ENCODE peak calls at places on chromosomes 7 and 10, in seven cellular contexts. L is tibial artery, N is adrenal gland, Z is fibroblast of mammary gland, M is sigmoid colon, P is fibroblast of lung, E is A549. R is an unnamed sample.

GRCh38 chr7:41107330-41107937 is 595.5 kb downstream of the INHBA start:
- DNase-seq in L (no peak), N (no peak), Z (no peak), M (no peak), P (no peak), E (peak), R (no peak)

GRCh38 chr7:74290999-74291441 is 1.8 kb downstream of the CLIP2 start:
- DNase-seq in L (no peak), N (no peak), Z (no peak), M (no peak), P (no peak), E (no peak), R (no peak)

GRCh38 chr7:95493247-95493646 is 7.5 kb downstream of the ASB4 start:
- DNase-seq in L (no peak), N (no peak), Z (peak), M (no peak), P (peak), E (no peak), R (peak)

GRCh38 chr7:100219271-100219737 is 445 bp upstream of the PVRIG start:
- DNase-seq in L (no peak), N (no peak), Z (no peak), M (peak), P (no peak), E (no peak), R (no peak)

GRCh38 chr10:3445688-3446087 is 273.1 kb upstream of the PITRM1 start:
- DNase-seq in L (no peak), N (no peak), Z (peak), M (no peak), P (peak), E (no peak), R (no peak)

GRCh38 chr7:16397497-16398210 is 23.7 kb downstream of the CRPPA start:
- DNase-seq in L (no peak), N (peak), Z (no peak), M (no peak), P (no peak), E (no peak), R (no peak)

GRCh38 chr10:103717341-103718246 is 137.8 kb downstream of the SH3PXD2A start:
- DNase-seq in L (no peak), N (no peak), Z (no peak), M (no peak), P (no peak), E (no peak), R (no peak)

GRCh38 chr10:71725998-71726672 is 6.6 kb upstream of the C10orf105 start:
- DNase-seq in L (no peak), N (peak), Z (peak), M (no peak), P (peak), E (peak), R (peak)

GRCh38 chr7:2796358-2797352 is 47.5 kb downstream of the GNA12 start:
- DNase-seq in L (peak), N (peak), Z (peak), M (peak), P (peak), E (no peak), R (peak)

GRCh38 chr10:13930123-13930522 is 343.4 kb downstream of the PRPF18 start:
- DNase-seq in L (no peak), N (no peak), Z (no peak), M (no peak), P (peak), E (no peak), R (peak)

GRCh38 chr10:132684164-132684891 is 101.6 kb downstream of the NKX6-2 start:
- DNase-seq in L (peak), N (no peak), Z (peak), M (peak), P (peak), E (no peak), R (no peak)

GRCh38 chr10:29378106-29378505 is 89.2 kb downstream of the LYZL1 start:
- DNase-seq in L (no peak), N (no peak), Z (no peak), M (no peak), P (no peak), E (no peak), R (no peak)

GRCh38 chr7:116809636-116810266 is 52.6 kb upstream of the CAPZA2 start:
- DNase-seq in L (no peak), N (peak), Z (peak), M (no peak), P (peak), E (no peak), R (peak)

GRCh38 chr7:7834761-7835160 is 116.4 kb upstream of the RPA3 start:
- DNase-seq in L (no peak), N (no peak), Z (no peak), M (no peak), P (no peak), E (no peak), R (no peak)

GRCh38 chr7:9681284-9681683 is 1247.9 kb downstream of the NXPH1 start:
- DNase-seq in L (no peak), N (no peak), Z (no peak), M (no peak), P (no peak), E (no peak), R (no peak)

GRCh38 chr7:50450691-50451051 is 521 bp upstream of the FIGNL1 start:
- DNase-seq in L (peak), N (peak), Z (no peak), M (no peak), P (no peak), E (peak), R (no peak)

GRCh38 chr10:126135177-126135576 is 238.8 kb downstream of the FANK1 start:
- DNase-seq in L (no peak), N (no peak), Z (peak), M (no peak), P (peak), E (no peak), R (peak)

DNA sequence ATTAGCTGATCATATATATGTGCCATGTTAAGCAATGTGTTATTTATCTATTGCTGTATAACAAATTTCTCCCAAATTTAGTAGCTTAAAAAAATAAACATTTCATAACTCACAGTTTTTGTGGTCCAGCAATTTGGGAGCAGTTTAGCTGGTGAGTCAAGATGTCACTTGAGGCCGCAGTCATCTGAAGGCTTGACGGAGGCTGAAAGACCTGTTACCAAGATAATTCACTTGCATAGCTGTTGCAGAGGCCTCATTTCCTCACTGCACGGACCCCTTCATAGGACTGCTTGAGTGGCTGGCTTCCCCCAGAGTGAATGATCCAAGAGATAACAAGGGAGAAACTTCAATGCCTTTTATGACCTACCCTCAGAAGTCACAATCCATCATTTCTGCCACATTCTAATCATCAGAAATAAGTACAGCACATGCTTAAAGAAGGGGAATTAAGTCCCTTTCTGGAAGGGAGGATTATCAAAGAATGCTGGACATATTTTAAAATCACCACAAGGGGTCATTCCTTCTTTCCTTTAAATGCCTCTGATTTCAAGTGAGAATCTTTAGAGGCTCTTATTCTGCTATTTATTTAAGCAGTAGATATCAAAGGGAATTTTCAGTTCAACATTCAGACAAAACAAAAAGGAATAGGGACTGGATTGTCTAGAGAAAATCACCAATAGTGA is 10.5 kb upstream of the SRPK2 start:
- DNase-seq in L (no peak), N (no peak), Z (peak), M (no peak), P (peak), E (no peak), R (peak)
- TF ChIP-seq CTCF in L (peak), N (peak), Z (peak), M (no peak), P (peak), E (peak), R (peak)

GRCh38 chr7:55365103-55365679 is at the start of gene LANCL2:
- DNase-seq in L (no peak), N (no peak), Z (peak), M (no peak), P (peak), E (peak), R (peak)
- H3K4me3 ChIP-seq in L (peak), N (peak), Z (peak), M (peak), P (peak), E (peak), R (peak)

GRCh38 chr7:37901890-37902524 is 14.6 kb downstream of the SFRP4 start:
- DNase-seq in L (no peak), N (peak), Z (peak), M (no peak), P (peak), E (no peak), R (peak)

GRCh38 chr7:37899712-37900247 is 16.8 kb downstream of the SFRP4 start:
- DNase-seq in L (no peak), N (no peak), Z (no peak), M (no peak), P (no peak), E (no peak), R (no peak)

GRCh38 chr7:37901236-37901827 is 15.3 kb downstream of the SFRP4 start:
- DNase-seq in L (no peak), N (peak), Z (peak), M (no peak), P (peak), E (peak), R (peak)
- TF ChIP-seq CTCF in L (peak), N (peak), Z (peak), M (peak), P (peak), E (peak), R (peak)

GRCh38 chr10:117241541-117242462 is 888 bp downstream of the SLC18A2 start:
- DNase-seq in L (peak), N (no peak), Z (no peak), M (no peak), P (no peak), E (no peak), R (no peak)
- H3K4me3 ChIP-seq in L (no peak), N (no peak), Z (no peak), M (peak), P (no peak), E (peak), R (no peak)

GRCh38 chr10:59358576-59358975 is 3.8 kb downstream of the FAM13C start:
- DNase-seq in L (no peak), N (no peak), Z (no peak), M (no peak), P (no peak), E (no peak), R (peak)
- TF ChIP-seq CTCF in L (no peak), N (no peak), Z (no peak), M (no peak), P (no peak), E (no peak), R (no peak)